ENCODE peak calls at places on chromosome 6, in six cellular contexts. C is HCT116, F is neural progenitor cell, T is GM23248, B is GM23338, D is PC-3. P is an unnamed sample.

GRCh38 chr6:148653138-148653776 is 93.6 kb upstream of the UST start:
- DNase-seq in D (peak; percentile 33), F (peak; percentile 51), T (no peak), C (peak; percentile 19), B (peak; percentile 84), P (peak; percentile 59)

GRCh38 chr6:35148167-35148741 is 7.1 kb upstream of the TCP11 start:
- DNase-seq in D (peak; percentile 84), C (no peak), T (peak; percentile 43), B (peak; percentile 98), F (peak; percentile 95), P (no peak)

GRCh38 chr6:75143186-75143585 is 62.7 kb downstream of the COL12A1 start:
- DNase-seq in T (peak; percentile 91), F (no peak), C (no peak), D (no peak), B (no peak), P (no peak)

GRCh38 chr6:169101036-169101805 is 152.4 kb downstream of the THBS2 start:
- DNase-seq in B (no peak), F (no peak), C (no peak), D (no peak), T (no peak), P (no peak)

GRCh38 chr6:55632953-55633352 is 54.0 kb upstream of the HMGCLL1 start:
- DNase-seq in D (peak; percentile 67), C (no peak), F (no peak), B (no peak), T (no peak), P (no peak)

GRCh38 chr6:110042670-110043296 is 64.7 kb downstream of the GPR6 start:
- DNase-seq in T (no peak), C (no peak), D (no peak), F (peak; percentile 9), B (no peak), P (no peak)

GRCh38 chr6:151904631-151905030 is 97.1 kb downstream of the ESR1 start:
- DNase-seq in D (no peak), C (no peak), T (no peak), B (no peak), F (no peak), P (no peak)

GRCh38 chr6:122831511-122831910 is 42.5 kb downstream of the SMPDL3A start:
- DNase-seq in T (no peak), D (no peak), B (no peak), C (no peak), F (no peak), P (no peak)

GRCh38 chr6:42616716-42617115 is 52.9 kb downstream of the UBR2 start:
- DNase-seq in D (no peak), B (no peak), F (no peak), C (no peak), T (peak; percentile 79), P (no peak)

GRCh38 chr6:70852667-70853246 is 104.1 kb downstream of the B3GAT2 start:
- DNase-seq in C (no peak), D (no peak), B (no peak), T (no peak), F (no peak), P (no peak)

GRCh38 chr6:2986722-2987196 is 12.9 kb upstream of the NQO2 start:
- DNase-seq in F (no peak), D (peak; percentile 92), C (no peak), T (peak; percentile 92), B (no peak), P (no peak)

GRCh38 chr6:168815229-168815628 is 374.2 kb downstream of the SMOC2 start:
- DNase-seq in F (peak; percentile 16), T (no peak), C (peak; percentile 4), B (peak; percentile 51), D (no peak), P (peak; percentile 4)

GRCh38 chr6:42200035-42200434 is 5.3 kb upstream of the GUCA1B start:
- DNase-seq in B (no peak), D (peak; percentile 96), C (no peak), T (peak; percentile 96), F (no peak), P (no peak)

GRCh38 chr6:150293423-150294280 is 75.2 kb upstream of the IYD start:
- DNase-seq in B (no peak), T (peak; percentile 89), C (peak; percentile 46), D (peak; percentile 70), F (no peak), P (no peak)

GRCh38 chr6:20534295-20534897 is at the start of gene CDKAL1:
- DNase-seq in D (peak; percentile 93), T (peak; percentile 93), B (peak; percentile 94), C (peak; percentile 89), F (peak; percentile 88), P (peak; percentile 92)

GRCh38 chr6:154721460-154721859 is 11.8 kb upstream of the SCAF8 start:
- DNase-seq in B (no peak), T (peak; percentile 43), D (peak; percentile 85), F (no peak), C (no peak), P (no peak)

GRCh38 chr6:107108201-107108890 is 7.0 kb downstream of the BEND3 start:
- DNase-seq in T (no peak), F (no peak), D (no peak), B (no peak), C (no peak), P (no peak)

GRCh38 chr6:89661559-89661958 is 23.0 kb upstream of the LYRM2 start:
- DNase-seq in C (no peak), D (no peak), B (no peak), F (no peak), T (no peak), P (no peak)

GRCh38 chr6:89662659-89663223 is 24.2 kb upstream of the LYRM2 start:
- DNase-seq in D (no peak), T (no peak), B (no peak), F (no peak), C (no peak), P (no peak)

GRCh38 chr6:89657445-89658158 is 19.1 kb upstream of the LYRM2 start:
- DNase-seq in B (no peak), C (no peak), T (no peak), F (no peak), D (no peak), P (no peak)

GRCh38 chr6:89655122-89655521 is 16.6 kb upstream of the LYRM2 start:
- DNase-seq in T (peak; percentile 23), B (no peak), D (peak; percentile 35), C (no peak), F (no peak), P (no peak)

DNA sequence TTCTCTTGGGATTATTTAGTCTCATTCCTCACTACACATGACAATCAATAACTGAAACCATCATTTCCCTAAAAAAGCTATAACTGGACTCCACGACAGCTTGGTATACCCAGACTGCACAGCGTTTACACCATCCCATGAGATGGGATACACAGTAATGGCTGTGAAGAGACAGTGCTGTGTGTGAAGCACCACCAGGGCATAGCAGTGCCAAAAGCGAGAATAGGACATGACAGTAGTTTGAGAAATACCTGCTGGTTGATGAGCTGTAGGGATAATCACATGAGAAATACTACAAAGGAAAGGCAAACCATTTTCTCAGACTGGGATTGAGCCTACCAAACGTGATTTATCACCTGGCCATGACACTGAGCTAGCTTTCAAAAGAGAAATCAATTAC is 22.4 kb upstream of the LYRM2 start:
- DNase-seq in T (no peak), D (no peak), F (no peak), B (no peak), C (no peak), P (no peak)
- H3K36me3 ChIP-seq in T (peaks cover 31% of the 10 kb centered on the region), D (peaks cover 17% of the 10 kb centered on the region), F (peaks cover 2% of the 10 kb centered on the region), B (peaks cover 91% of the 10 kb centered on the region), C (peaks cover 62% of the 10 kb centered on the region), P (peaks cover 98% of the 10 kb centered on the region)

GRCh38 chr6:32945953-32946352 is 5.1 kb upstream of the HLA-DMB start:
- DNase-seq in C (no peak), D (no peak), T (no peak), B (no peak), F (no peak), P (no peak)

GRCh38 chr6:32942555-32942954 is 1.7 kb upstream of the HLA-DMB start:
- DNase-seq in T (no peak), C (no peak), D (no peak), B (no peak), F (no peak), P (no peak)

GRCh38 chr6:32943864-32944263 is 3.0 kb upstream of the HLA-DMB start:
- DNase-seq in D (no peak), T (no peak), C (no peak), B (no peak), F (no peak), P (no peak)

GRCh38 chr6:32945106-32945761 is 4.4 kb upstream of the HLA-DMB start:
- DNase-seq in T (peak; percentile 35), B (no peak), D (no peak), C (no peak), F (no peak), P (peak; percentile 81)

DNA sequence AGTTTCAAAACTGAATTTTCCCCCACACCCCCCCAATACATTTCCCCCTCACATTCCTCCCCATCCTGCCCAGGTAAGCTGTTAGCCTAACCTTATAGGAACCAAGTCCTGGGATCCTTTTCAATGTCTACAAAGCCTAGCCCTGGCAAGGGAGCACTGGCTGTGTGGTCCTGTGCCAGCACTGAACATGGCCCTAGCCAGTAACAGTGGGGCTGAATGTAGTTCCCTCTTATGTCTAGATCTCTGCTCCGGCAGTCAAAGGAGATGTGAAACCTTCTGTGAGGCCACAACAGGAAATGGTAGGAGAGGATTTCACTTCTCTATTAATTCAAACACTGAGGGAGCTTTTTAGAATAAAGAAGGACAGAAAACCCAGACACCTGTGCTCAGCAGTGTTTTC is 3.4 kb upstream of the HLA-DMB start:
- DNase-seq in F (no peak), T (no peak), B (no peak), C (no peak), D (no peak), P (peak; percentile 95)
- H3K4me3 ChIP-seq in F (no peak overlapping the region), T (no peak overlapping the region), B (no peak overlapping the region), C (no peak overlapping the region), D (no peak overlapping the region), P (peak overlapping the region; percentile 91)

GRCh38 chr6:146909376-146909775 is 294.8 kb upstream of the STXBP5 start:
- DNase-seq in T (no peak), B (no peak), F (no peak), D (no peak), C (no peak), P (no peak)

GRCh38 chr6:146910611-146911010 is 293.6 kb upstream of the STXBP5 start:
- DNase-seq in F (no peak), D (no peak), T (no peak), C (no peak), B (no peak), P (no peak)

GRCh38 chr6:146912730-146913680 is 291.2 kb upstream of the STXBP5 start:
- DNase-seq in B (no peak), D (no peak), T (peak; percentile 51), C (no peak), F (no peak), P (no peak)

GRCh38 chr6:146909886-146910285 is 294.3 kb upstream of the STXBP5 start:
- DNase-seq in C (no peak), F (no peak), B (no peak), D (no peak), T (no peak), P (no peak)

DNA sequence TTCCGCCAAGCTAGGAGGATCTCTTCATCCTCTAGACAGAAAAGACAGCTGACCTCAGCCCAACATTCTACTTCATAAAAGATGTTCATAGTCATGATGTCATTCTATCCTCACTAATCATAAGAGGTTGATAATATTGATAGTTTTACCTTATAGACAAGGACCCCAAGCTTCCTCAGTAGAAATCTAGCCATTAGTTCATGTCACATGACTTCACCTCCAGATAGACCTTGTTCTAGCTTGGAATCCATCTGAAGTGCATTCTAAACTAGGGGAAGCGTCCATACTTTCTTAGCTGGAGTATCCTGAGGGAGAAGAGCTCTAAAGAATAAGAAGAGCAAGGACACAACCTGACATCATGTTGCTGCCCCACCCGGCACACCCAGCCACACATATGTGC is 292.6 kb upstream of the STXBP5 start:
- DNase-seq in F (no peak), D (no peak), B (no peak), T (no peak), C (no peak), P (no peak)
- TF ChIP-seq EZH2phosphoT487 in F (no peak), D (no peak), B (no peak), T (no peak), C (no peak), P (no peak)

GRCh38 chr6:7411328-7411727 is 21.7 kb downstream of the RIOK1 start:
- DNase-seq in F (no peak), B (no peak), D (no peak), T (no peak), C (no peak), P (no peak)
- H3K36me3 ChIP-seq in F (peaks cover 5% of the 10 kb centered on the region), B (peaks cover 62% of the 10 kb centered on the region), D (peaks cover 56% of the 10 kb centered on the region), T (peaks cover 54% of the 10 kb centered on the region), C (peaks cover 57% of the 10 kb centered on the region), P (peaks cover 93% of the 10 kb centered on the region)

P was measured in OCI-LY7.